ENCODE peak calls at places on chromosomes 7 and 10, in ten cellular contexts. O is left ventricle myocardium inferior, K is SJSA1, N is GM23338, S is cardiac fibroblast, B is fibroblast of mammary gland, G is RWPE2, J is endothelial cell of umbilical vein, A is GM06990, L is heart right ventricle. Z is an unnamed sample.

GRCh38 chr7:49781996-49782395 is 8.6 kb downstream of the VWC2 start:
- DNase-seq in O (no peak), K (no peak), N (no peak), S (no peak), B (no peak), G (no peak), J (no peak), A (no peak), L (no peak), Z (no peak)

GRCh38 chr7:159031750-159032149 is 112.9 kb downstream of the VIPR2 start:
- DNase-seq in O (no peak), K (no peak), N (no peak), S (no peak), B (no peak), G (no peak), J (no peak), A (no peak), L (no peak), Z (no peak)

GRCh38 chr7:148662646-148663045 is 36.1 kb upstream of the CUL1 start:
- DNase-seq in O (no peak), K (no peak), N (no peak), S (peak; percentile 21), B (no peak), G (no peak), J (no peak), A (no peak), L (no peak), Z (no peak)

GRCh38 chr7:76048668-76048988 is 722 bp downstream of the MDH2 start:
- DNase-seq in O (no peak), K (no peak), N (peak; percentile 70), S (no peak), B (no peak), G (no peak), J (no peak), A (no peak), L (no peak), Z (no peak)

GRCh38 chr7:137577184-137577583 is 233.7 kb upstream of the PTN start:
- DNase-seq in O (no peak), K (peak; percentile 51), N (no peak), S (peak; percentile 19), B (no peak), G (no peak), J (no peak), A (no peak), L (no peak), Z (peak; percentile 11)

GRCh38 chr7:138590154-138590553 is 111.0 kb downstream of the SVOPL start:
- DNase-seq in O (no peak), K (no peak), N (peak; percentile 18), S (no peak), B (no peak), G (no peak), J (no peak), A (no peak), L (no peak), Z (no peak)

GRCh38 chr7:69060516-69060915 is 537.8 kb upstream of the AUTS2 start:
- DNase-seq in O (no peak), K (no peak), N (no peak), S (no peak), B (no peak), G (no peak), J (no peak), A (no peak), L (no peak), Z (no peak)

GRCh38 chr10:118804262-118804773 is 49.5 kb upstream of the CACUL1 start:
- DNase-seq in O (no peak), K (no peak), N (no peak), S (no peak), B (no peak), G (no peak), J (no peak), A (no peak), L (no peak), Z (no peak)

GRCh38 chr10:68330852-68331454 is 911 bp upstream of the HNRNPH3 start:
- DNase-seq in O (peak; percentile 20), K (no peak), N (peak; percentile 24), S (peak; percentile 49), B (peak; percentile 44), G (no peak), J (no peak), A (peak; percentile 23), L (peak; percentile 36), Z (peak; percentile 30)

GRCh38 chr7:96120445-96120844 is 201.5 kb downstream of the SLC25A13 start:
- DNase-seq in O (no peak), K (no peak), N (no peak), S (no peak), B (peak; percentile 13), G (no peak), J (no peak), A (no peak), L (no peak), Z (no peak)
- H3K4me3 ChIP-seq in O (no peak overlapping the region), K (no peak overlapping the region), N (no peak overlapping the region), S (no peak overlapping the region), B (no peak overlapping the region), G (no peak overlapping the region), J (no peak overlapping the region), A (no peak overlapping the region), L (no peak overlapping the region), Z (no peak overlapping the region)

GRCh38 chr10:124090630-124091209 is 2.7 kb downstream of the CHST15 start:
- DNase-seq in O (no peak), K (no peak), N (no peak), S (no peak), B (no peak), G (no peak), J (no peak), A (no peak), L (no peak), Z (no peak)
- H3K4me3 ChIP-seq in O (no peak overlapping the region), K (no peak overlapping the region), N (no peak overlapping the region), S (no peak overlapping the region), B (no peak overlapping the region), G (no peak overlapping the region), J (no peak overlapping the region), A (no peak overlapping the region), L (peak overlapping the region; percentile 69), Z (no peak overlapping the region)

DNA sequence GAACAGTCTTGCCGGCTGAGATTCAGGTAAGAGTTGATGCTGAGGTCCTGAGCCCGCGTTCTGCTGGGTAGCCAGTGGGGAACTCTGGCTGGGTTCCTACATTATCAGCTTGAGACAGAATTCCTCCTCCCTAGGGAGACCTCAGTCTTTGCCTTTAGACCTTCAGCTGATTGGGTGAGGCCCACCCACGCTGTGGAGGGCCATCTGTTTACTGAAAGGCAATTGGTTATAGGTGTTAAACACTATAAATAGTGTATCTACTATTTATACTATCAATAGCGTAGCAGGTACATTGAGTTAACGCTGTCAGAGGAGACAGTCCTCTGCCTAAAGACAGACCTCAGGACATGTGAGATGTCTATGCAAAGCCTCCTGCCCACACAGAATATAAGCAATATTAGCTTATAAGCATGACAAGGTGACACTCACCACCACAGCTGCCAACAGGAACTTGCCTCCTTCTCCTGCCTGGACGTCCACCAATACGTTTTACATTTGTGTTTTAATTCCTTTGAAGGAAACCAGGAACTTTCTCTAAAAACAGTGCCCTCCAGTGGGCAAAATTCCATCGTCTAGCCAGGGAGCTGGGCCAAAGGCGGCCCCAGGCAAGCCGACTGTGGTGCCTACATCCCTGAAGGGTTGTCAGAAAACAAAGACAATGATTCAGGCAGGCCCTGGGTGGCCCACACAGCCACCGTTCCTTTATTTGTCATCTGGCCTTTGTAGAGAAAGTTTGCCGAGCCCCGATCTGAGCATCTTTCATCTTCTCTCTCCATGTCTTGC is 58.8 kb downstream of the INSIG1 start:
- DNase-seq in O (no peak), K (peak; percentile 38), N (peak; percentile 76), S (no peak), B (no peak), G (no peak), J (peak; percentile 30), A (no peak), L (no peak), Z (peak; percentile 44)
- H3K4me3 ChIP-seq in O (no peak overlapping the region), K (no peak overlapping the region), N (no peak overlapping the region), S (no peak overlapping the region), B (no peak overlapping the region), G (no peak overlapping the region), J (no peak overlapping the region), A (no peak overlapping the region), L (no peak overlapping the region), Z (no peak overlapping the region)

DNA sequence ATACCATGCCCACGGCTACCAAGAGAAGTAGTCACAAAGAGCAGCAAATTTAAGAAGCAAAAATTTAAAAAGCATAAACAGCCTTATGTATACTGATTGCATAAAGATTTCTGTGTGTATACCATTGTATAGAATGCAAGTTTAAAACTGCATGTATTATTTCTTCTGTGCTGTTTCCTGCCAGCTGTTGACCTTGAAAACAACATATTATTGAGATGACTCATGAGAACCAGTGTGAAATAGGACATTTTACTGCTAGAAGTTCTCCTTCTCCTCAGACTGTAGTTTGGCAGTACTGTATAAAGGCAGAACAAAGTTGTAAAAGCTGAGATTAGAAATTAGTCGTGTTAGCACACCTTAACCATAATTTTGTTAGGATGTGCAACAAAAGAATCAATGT is 42.3 kb upstream of the SGCE start:
- DNase-seq in O (no peak), K (peak; percentile 71), N (no peak), S (peak; percentile 87), B (peak; percentile 82), G (no peak), J (peak; percentile 92), A (no peak), L (no peak), Z (peak; percentile 95)
- H3K4me3 ChIP-seq in O (no peak overlapping the region), K (no peak overlapping the region), N (no peak overlapping the region), S (peak overlapping the region; percentile 26), B (no peak overlapping the region), G (no peak overlapping the region), J (no peak overlapping the region), A (no peak overlapping the region), L (no peak overlapping the region), Z (no peak overlapping the region)